ENCODE peak calls at places on chromosomes 1 and 21, in nine cellular contexts. N is ascending aorta; Y is HFF-Myc; V is keratinocyte; D is fibroblast of the aortic adventitia; R is endodermal cell; C is tibial nerve; A is CD8-positive, alpha-beta T cell; F is OCI-LY7. H is an unnamed sample.

GRCh38 chr21:35943752-35944151 is 116.6 kb downstream of the SETD4 start:
- DNase-seq in N (no peak), Y (no peak), V (no peak), D (no peak), R (no peak), C (no peak), A (no peak), F (no peak), H (no peak)

GRCh38 chr21:45528981-45529784 is 13.1 kb downstream of the SLC19A1 start:
- DNase-seq in N (peak; percentile 49), Y (no peak), V (no peak), D (no peak), R (peak; percentile 40), C (no peak), A (no peak), F (no peak), H (no peak)

GRCh38 chr1:226679853-226680516 is 59.1 kb downstream of the ITPKB start:
- DNase-seq in N (peak; percentile 95), Y (no peak), V (peak; percentile 42), D (peak; percentile 77), R (peak; percentile 99), C (peak; percentile 87), A (peak; percentile 81), F (peak; percentile 84), H (no peak)

GRCh38 chr1:200733907-200734306 is 4.8 kb upstream of the CAMSAP2 start:
- DNase-seq in N (no peak), Y (no peak), V (no peak), D (no peak), R (no peak), C (no peak), A (no peak), F (no peak), H (no peak)

GRCh38 chr1:64967381-64967780 is 1.0 kb upstream of the JAK1 start:
- DNase-seq in N (no peak), Y (no peak), V (no peak), D (no peak), R (no peak), C (no peak), A (no peak), F (no peak), H (no peak)

GRCh38 chr1:229862017-229862774 is 204.8 kb upstream of the GALNT2 start:
- DNase-seq in N (no peak), Y (no peak), V (no peak), D (no peak), R (peak; percentile 62), C (no peak), A (no peak), F (no peak), H (no peak)

GRCh38 chr21:46553993-46554392 is 50.9 kb downstream of the S100B start:
- DNase-seq in N (no peak), Y (no peak), V (no peak), D (no peak), R (no peak), C (no peak), A (no peak), F (no peak), H (no peak)

GRCh38 chr1:61097326-61097725 is 15.0 kb downstream of the NFIA start:
- DNase-seq in N (no peak), Y (no peak), V (no peak), D (peak; percentile 84), R (no peak), C (no peak), A (no peak), F (no peak), H (peak; percentile 56)

GRCh38 chr1:174812656-174813055 is 187.1 kb upstream of the CACYBP start:
- DNase-seq in N (no peak), Y (no peak), V (no peak), D (peak; percentile 25), R (peak; percentile 58), C (no peak), A (no peak), F (no peak), H (no peak)

GRCh38 chr1:220768127-220768601 is 18.5 kb upstream of the MTARC1 start:
- DNase-seq in N (peak; percentile 51), Y (no peak), V (no peak), D (no peak), R (no peak), C (no peak), A (no peak), F (no peak), H (no peak)
- TF ChIP-seq CTCF in N (no peak), Y (no peak), V (no peak), D (peak; percentile 9), R (peak; percentile 29), C (no peak), A (no peak), F (no peak), H (no peak)

DNA sequence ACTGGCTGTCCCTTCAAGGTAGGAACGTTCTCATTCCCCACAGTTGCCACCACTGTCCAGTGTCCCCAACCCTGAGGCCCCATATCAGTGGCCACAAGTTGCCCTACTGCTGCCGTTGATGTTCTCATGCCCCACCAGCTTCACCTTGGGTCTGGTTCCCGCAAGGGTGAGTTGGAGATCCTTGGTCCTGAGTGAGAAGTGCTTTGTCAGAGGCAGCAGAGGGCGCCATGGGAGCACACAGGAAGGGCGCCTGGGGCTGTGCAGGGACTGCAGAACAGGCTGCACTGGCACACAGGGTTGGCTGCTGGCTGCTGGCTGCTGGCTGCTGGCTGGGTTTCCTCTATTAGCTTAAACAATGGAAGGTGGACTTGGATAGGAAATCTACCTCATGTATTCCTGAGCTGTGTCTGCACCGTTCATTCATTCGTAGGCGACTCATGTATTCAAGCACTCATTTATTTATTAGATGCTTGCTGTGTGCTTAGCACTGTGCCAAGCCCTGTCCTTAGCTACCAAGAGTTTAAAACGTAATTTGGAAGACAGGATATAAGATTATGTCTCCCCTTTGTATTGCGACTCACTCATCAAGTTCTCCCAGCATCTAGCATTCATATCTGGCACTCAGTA is 2.1 kb upstream of the S100A9 start:
- DNase-seq in N (no peak), Y (peak; percentile 5), V (no peak), D (peak; percentile 46), R (peak; percentile 89), C (no peak), A (peak; percentile 17), F (peak; percentile 52), H (peak; percentile 5)
- TF ChIP-seq CTCF in N (peak; percentile 26), Y (peak; percentile 67), V (peak; percentile 87), D (peak; percentile 48), R (peak; percentile 77), C (peak; percentile 23), A (no peak), F (peak; percentile 74), H (peak; percentile 71)

GRCh38 chr1:55692721-55693120 is 477.6 kb upstream of the USP24 start:
- DNase-seq in N (no peak), Y (no peak), V (no peak), D (no peak), R (no peak), C (no peak), A (no peak), F (no peak), H (no peak)
- TF ChIP-seq CTCF in N (no peak), Y (no peak), V (no peak), D (no peak), R (no peak), C (no peak), A (no peak), F (no peak), H (no peak)

GRCh38 chr1:177013273-177013672 is 151.2 kb downstream of the ASTN1 start:
- DNase-seq in N (no peak), Y (no peak), V (no peak), D (no peak), R (no peak), C (no peak), A (no peak), F (no peak), H (no peak)

GRCh38 chr1:177014325-177014724 is 150.2 kb downstream of the ASTN1 start:
- DNase-seq in N (no peak), Y (no peak), V (no peak), D (no peak), R (no peak), C (no peak), A (no peak), F (no peak), H (no peak)

GRCh38 chr1:177011508-177011907 is 153.0 kb downstream of the ASTN1 start:
- DNase-seq in N (no peak), Y (no peak), V (no peak), D (no peak), R (no peak), C (no peak), A (no peak), F (no peak), H (no peak)

GRCh38 chr1:177010246-177010825 is 154.2 kb downstream of the ASTN1 start:
- DNase-seq in N (no peak), Y (no peak), V (no peak), D (no peak), R (no peak), C (no peak), A (no peak), F (no peak), H (no peak)

DNA sequence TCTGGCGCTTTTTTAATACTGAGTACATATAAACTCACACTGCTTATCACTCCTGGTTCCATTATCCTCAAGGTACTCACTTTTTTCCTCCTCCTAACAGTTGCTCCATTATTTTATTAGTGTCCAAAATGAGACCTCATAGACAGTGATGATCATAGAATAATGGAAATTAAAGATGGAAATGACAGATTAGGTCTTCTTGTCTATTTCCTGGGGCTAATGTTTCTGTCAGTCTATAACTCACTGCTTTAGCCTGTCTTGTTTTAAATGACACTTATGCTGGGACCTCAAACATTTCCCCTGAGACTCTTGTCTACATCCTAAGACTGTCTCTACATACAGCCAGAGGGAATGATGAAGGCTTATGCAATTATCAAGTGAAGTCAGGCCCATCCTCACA is 152.2 kb downstream of the ASTN1 start:
- DNase-seq in N (no peak), Y (no peak), V (no peak), D (no peak), R (no peak), C (no peak), A (no peak), F (no peak), H (no peak)
- TF ChIP-seq CTCF in N (no peak), Y (no peak), V (no peak), D (no peak), R (no peak), C (no peak), A (no peak), F (no peak), H (no peak)

GRCh38 chr1:24315391-24315790 is 3.8 kb upstream of the GRHL3 start:
- DNase-seq in N (no peak), Y (no peak), V (no peak), D (no peak), R (no peak), C (no peak), A (no peak), F (no peak), H (no peak)

GRCh38 chr1:24318238-24318987 is 744 bp upstream of the GRHL3 start:
- DNase-seq in N (no peak), Y (no peak), V (no peak), D (peak; percentile 46), R (no peak), C (no peak), A (no peak), F (no peak), H (no peak)

GRCh38 chr1:24317081-24317480 is 2.1 kb upstream of the GRHL3 start:
- DNase-seq in N (no peak), Y (no peak), V (peak; percentile 85), D (no peak), R (no peak), C (no peak), A (no peak), F (no peak), H (no peak)

GRCh38 chr1:24318988-24319863 is at the start of gene GRHL3:
- DNase-seq in N (no peak), Y (no peak), V (peak; percentile 62), D (no peak), R (peak; percentile 94), C (no peak), A (peak; percentile 23), F (no peak), H (no peak)

GRCh38 chr1:24316659-24317058 is 2.5 kb upstream of the GRHL3 start:
- DNase-seq in N (no peak), Y (no peak), V (no peak), D (no peak), R (no peak), C (no peak), A (no peak), F (no peak), H (no peak)
- TF ChIP-seq CTCF in N (no peak), Y (no peak), V (no peak), D (no peak), R (peak; percentile 33), C (no peak), A (no peak), F (peak; percentile 37), H (no peak)

H was measured in AG09309.